ENCODE peak calls at places on chromosomes 2 and 18, in nine cellular contexts. W is left ventricle myocardium inferior, Z is prostate gland, F is thoracic aorta, M is WERI-Rb-1, U is uterus, J is breast epithelium, C is upper lobe of right lung, R is GM23248. H is an unnamed sample.

GRCh38 chr2:118492335-118492734 is 355.1 kb downstream of the EN1 start:
- DNase-seq in W (no peak), Z (no peak), F (no peak), M (no peak), U (no peak), J (no peak), C (no peak), R (no peak), H (no peak)

GRCh38 chr2:30022444-30023071 is 101.2 kb upstream of the ALK start:
- DNase-seq in W (no peak), Z (no peak), F (no peak), M (no peak), U (no peak), J (no peak), C (no peak), R (no peak), H (no peak)

GRCh38 chr2:207506426-207506825 is 23.3 kb upstream of the CREB1 start:
- DNase-seq in W (no peak), Z (no peak), F (no peak), M (no peak), U (no peak), J (no peak), C (no peak), R (no peak), H (no peak)

GRCh38 chr2:3651686-3652516 is 6.1 kb upstream of the ALLC start:
- DNase-seq in W (no peak), Z (peak; percentile 46), F (no peak), M (peak; percentile 77), U (no peak), J (peak; percentile 26), C (no peak), R (peak; percentile 63), H (no peak)

GRCh38 chr2:386406-387103 is 98.7 kb upstream of the ALKAL2 start:
- DNase-seq in W (no peak), Z (no peak), F (no peak), M (no peak), U (no peak), J (no peak), C (no peak), R (no peak), H (no peak)

GRCh38 chr2:222423632-222424280 is 587 bp upstream of the SGPP2 start:
- DNase-seq in W (no peak), Z (no peak), F (no peak), M (no peak), U (no peak), J (no peak), C (peak; percentile 72), R (no peak), H (no peak)

GRCh38 chr2:105391058-105391627 is 7.7 kb downstream of the FHL2 start:
- DNase-seq in W (no peak), Z (no peak), F (no peak), M (no peak), U (no peak), J (no peak), C (no peak), R (peak; percentile 59), H (peak; percentile 78)

GRCh38 chr2:236047886-236048540 is 120.2 kb downstream of the GBX2 start:
- DNase-seq in W (no peak), Z (no peak), F (no peak), M (no peak), U (no peak), J (no peak), C (no peak), R (no peak), H (no peak)

GRCh38 chr18:812123-812672 is at the start of gene YES1:
- DNase-seq in W (peak; percentile 85), Z (peak; percentile 81), F (peak; percentile 21), M (peak; percentile 89), U (peak; percentile 83), J (peak; percentile 61), C (peak; percentile 91), R (peak; percentile 86), H (peak; percentile 84)

GRCh38 chr2:164024396-164024795 is 288.6 kb upstream of the FIGN start:
- DNase-seq in W (no peak), Z (no peak), F (no peak), M (no peak), U (no peak), J (no peak), C (no peak), R (no peak), H (no peak)

GRCh38 chr2:164302786-164303185 is 318.5 kb downstream of the GRB14 start:
- DNase-seq in W (no peak), Z (no peak), F (no peak), M (no peak), U (no peak), J (no peak), C (no peak), R (no peak), H (no peak)

GRCh38 chr2:44167311-44167907 is 1.3 kb upstream of the PPM1B start:
- DNase-seq in W (no peak), Z (no peak), F (no peak), M (no peak), U (no peak), J (no peak), C (no peak), R (no peak), H (no peak)

GRCh38 chr2:36596397-36596796 is 1.6 kb downstream of the FEZ2 start:
- DNase-seq in W (no peak), Z (no peak), F (no peak), M (no peak), U (no peak), J (no peak), C (no peak), R (no peak), H (no peak)

DNA sequence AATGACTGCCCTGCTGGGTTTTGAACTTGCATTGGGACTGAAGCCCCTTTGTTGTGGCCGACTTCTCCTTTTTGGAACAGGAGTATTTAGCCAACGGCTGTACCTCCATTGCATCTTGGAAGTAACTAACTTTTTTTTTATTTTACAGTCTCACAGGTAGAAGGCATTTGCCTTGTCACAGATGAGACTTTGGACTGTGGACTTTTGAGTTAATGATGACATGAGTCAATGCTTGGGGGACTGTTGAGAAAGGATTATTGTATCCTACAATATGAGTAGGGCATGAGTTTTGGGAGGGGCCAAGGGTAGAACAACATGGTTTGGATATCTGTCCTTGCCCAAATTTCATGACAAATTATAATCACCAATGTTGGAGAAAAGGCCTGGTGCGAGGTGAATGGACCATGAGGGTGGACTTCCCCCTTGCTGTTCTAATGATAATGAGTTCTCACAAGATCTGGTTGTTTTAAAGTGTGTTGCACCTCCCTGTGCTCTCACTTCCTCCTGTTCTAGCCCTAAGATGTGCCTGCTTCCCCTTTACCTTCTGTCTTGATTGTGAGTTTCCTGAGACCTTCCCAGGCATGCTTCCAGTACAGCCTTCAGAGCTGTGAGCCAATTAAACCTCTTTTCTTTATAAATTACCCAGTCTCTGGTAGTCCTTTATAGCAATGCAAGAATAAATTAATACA is 1269.4 kb upstream of the CHAC2 start:
- DNase-seq in W (no peak), Z (no peak), F (no peak), M (no peak), U (no peak), J (no peak), C (no peak), R (no peak), H (no peak)
- H3K9me3 ChIP-seq in W (peaks cover 7% of the 10 kb centered on the region), Z (no peaks in the 10 kb centered on the region), F (no peaks in the 10 kb centered on the region), M (no peaks in the 10 kb centered on the region), U (no peaks in the 10 kb centered on the region), J (peaks cover 7% of the 10 kb centered on the region), C (no peaks in the 10 kb centered on the region), R (no peaks in the 10 kb centered on the region), H (no peaks in the 10 kb centered on the region)

GRCh38 chr2:6312377-6312776 is 553.3 kb downstream of the CMPK2 start:
- DNase-seq in W (no peak), Z (no peak), F (no peak), M (no peak), U (no peak), J (no peak), C (no peak), R (no peak), H (no peak)
- H3K9me3 ChIP-seq in W (peaks cover 4% of the 10 kb centered on the region), Z (no peaks in the 10 kb centered on the region), F (no peaks in the 10 kb centered on the region), M (peaks cover 3% of the 10 kb centered on the region), U (no peaks in the 10 kb centered on the region), J (no peaks in the 10 kb centered on the region), C (no peaks in the 10 kb centered on the region), R (no peaks in the 10 kb centered on the region), H (peaks cover 3% of the 10 kb centered on the region)

DNA sequence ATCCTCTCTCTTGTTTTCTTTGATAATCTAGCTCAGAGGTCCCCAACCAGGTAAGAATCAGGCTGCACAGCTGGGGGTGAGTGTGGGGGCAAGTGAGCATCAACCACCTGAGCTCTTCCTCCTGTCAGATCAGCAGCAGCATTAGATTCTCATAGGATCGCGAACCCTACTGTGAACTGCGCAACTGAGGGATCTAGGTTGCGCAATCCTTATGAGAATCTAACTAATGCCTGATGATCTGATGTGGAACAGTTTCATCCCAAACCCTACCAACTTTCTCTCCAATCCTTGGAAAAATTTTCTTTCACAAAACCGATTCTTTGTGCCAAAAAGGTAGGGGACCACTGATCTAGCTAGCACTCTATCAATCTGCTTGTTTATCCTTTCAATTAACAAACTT is 678.3 kb downstream of the CBLN2 start:
- DNase-seq in W (no peak), Z (no peak), F (no peak), M (no peak), U (no peak), J (no peak), C (no peak), R (no peak), H (no peak)
- H3K9me3 ChIP-seq in W (peaks cover 27% of the 10 kb centered on the region), Z (no peaks in the 10 kb centered on the region), F (no peaks in the 10 kb centered on the region), M (no peaks in the 10 kb centered on the region), U (no peaks in the 10 kb centered on the region), J (no peaks in the 10 kb centered on the region), C (no peaks in the 10 kb centered on the region), R (no peaks in the 10 kb centered on the region), H (no peaks in the 10 kb centered on the region)

GRCh38 chr18:78497641-78498040 is 482.0 kb upstream of the SALL3 start:
- DNase-seq in W (no peak), Z (no peak), F (no peak), M (no peak), U (no peak), J (no peak), C (no peak), R (no peak), H (no peak)

GRCh38 chr18:78506031-78506461 is 473.6 kb upstream of the SALL3 start:
- DNase-seq in W (no peak), Z (no peak), F (no peak), M (no peak), U (no peak), J (no peak), C (no peak), R (no peak), H (no peak)

GRCh38 chr18:78499586-78499985 is 480.0 kb upstream of the SALL3 start:
- DNase-seq in W (no peak), Z (no peak), F (no peak), M (no peak), U (no peak), J (no peak), C (no peak), R (no peak), H (no peak)

GRCh38 chr18:78503129-78503528 is 476.5 kb upstream of the SALL3 start:
- DNase-seq in W (no peak), Z (no peak), F (no peak), M (peak; percentile 6), U (no peak), J (no peak), C (no peak), R (no peak), H (no peak)

DNA sequence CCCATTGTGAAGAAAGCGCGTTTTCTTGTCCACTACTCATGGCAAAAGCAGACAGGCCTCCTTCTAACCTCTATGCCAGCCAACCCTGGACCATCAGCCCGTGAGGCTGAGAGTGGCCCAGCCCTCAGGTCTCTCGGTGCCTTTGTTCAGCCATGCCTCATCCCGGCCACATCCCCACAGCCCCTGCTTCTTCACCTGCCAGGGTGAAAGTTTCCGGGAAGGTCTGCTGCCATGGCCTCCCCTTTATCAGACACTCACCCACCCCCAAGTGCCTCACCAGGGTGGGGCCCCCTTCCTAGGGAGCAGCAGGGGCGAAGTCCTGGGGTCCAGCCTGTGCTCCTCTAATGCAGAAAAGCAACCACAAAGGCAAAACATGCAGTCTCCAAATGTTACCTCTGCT is 478.4 kb upstream of the SALL3 start:
- DNase-seq in W (no peak), Z (no peak), F (no peak), M (no peak), U (no peak), J (no peak), C (no peak), R (no peak), H (no peak)
- H3K9me3 ChIP-seq in W (no peaks in the 10 kb centered on the region), Z (no peaks in the 10 kb centered on the region), F (no peaks in the 10 kb centered on the region), M (peaks cover 10% of the 10 kb centered on the region), U (no peaks in the 10 kb centered on the region), J (no peaks in the 10 kb centered on the region), C (no peaks in the 10 kb centered on the region), R (no peaks in the 10 kb centered on the region), H (peaks cover 30% of the 10 kb centered on the region)

H was measured in SJSA1.